ENCODE peak calls at places on chromosome 5, in nine cellular contexts. One of them, this sample, is unnamed.

GRCh38 chr5:4802044-4802443 is 338.1 kb upstream of the ADAMTS16 start:
- DNase-seq in heart left ventricle: no peak
- DNase-seq in lower lobe of right lung: no peak
- DNase-seq in prostate gland: no peak
- DNase-seq in PC-9: no peak
- DNase-seq in MM.1S: no peak
- DNase-seq in IMR-90: no peak
- DNase-seq in fibroblast of lung: peak
- DNase-seq in upper lobe of right lung: no peak
- DNase-seq in this sample: no peak

GRCh38 chr5:121525731-121526130 is 326.0 kb upstream of the FTMT start:
- DNase-seq in prostate gland: no peak
- DNase-seq in lower lobe of right lung: no peak
- DNase-seq in fibroblast of lung: no peak
- DNase-seq in heart left ventricle: no peak
- DNase-seq in upper lobe of right lung: no peak
- DNase-seq in MM.1S: no peak
- DNase-seq in PC-9: no peak
- DNase-seq in IMR-90: no peak
- DNase-seq in this sample: no peak

GRCh38 chr5:40578501-40579451 is 100.9 kb upstream of the PTGER4 start:
- DNase-seq in fibroblast of lung: peak
- DNase-seq in IMR-90: peak
- DNase-seq in upper lobe of right lung: no peak
- DNase-seq in prostate gland: no peak
- DNase-seq in PC-9: peak
- DNase-seq in heart left ventricle: peak
- DNase-seq in lower lobe of right lung: no peak
- DNase-seq in MM.1S: peak
- DNase-seq in this sample: no peak

GRCh38 chr5:155508673-155509072 is 495.1 kb downstream of the KIF4B start:
- DNase-seq in lower lobe of right lung: no peak
- DNase-seq in upper lobe of right lung: no peak
- DNase-seq in prostate gland: no peak
- DNase-seq in PC-9: no peak
- DNase-seq in IMR-90: no peak
- DNase-seq in MM.1S: no peak
- DNase-seq in fibroblast of lung: no peak
- DNase-seq in heart left ventricle: no peak
- DNase-seq in this sample: no peak

GRCh38 chr5:129496410-129496809 is 36.3 kb downstream of the ADAMTS19 start:
- DNase-seq in prostate gland: no peak
- DNase-seq in IMR-90: no peak
- DNase-seq in MM.1S: no peak
- DNase-seq in heart left ventricle: peak
- DNase-seq in lower lobe of right lung: no peak
- DNase-seq in upper lobe of right lung: no peak
- DNase-seq in PC-9: no peak
- DNase-seq in fibroblast of lung: no peak
- DNase-seq in this sample: no peak

GRCh38 chr5:13660072-13660471 is 284.4 kb downstream of the DNAH5 start:
- DNase-seq in upper lobe of right lung: no peak
- DNase-seq in MM.1S: no peak
- DNase-seq in prostate gland: no peak
- DNase-seq in PC-9: no peak
- DNase-seq in lower lobe of right lung: no peak
- DNase-seq in heart left ventricle: no peak
- DNase-seq in fibroblast of lung: peak
- DNase-seq in IMR-90: peak
- DNase-seq in this sample: no peak

GRCh38 chr5:39411051-39411450 is 13.7 kb downstream of the DAB2 start:
- DNase-seq in MM.1S: no peak
- DNase-seq in fibroblast of lung: peak
- DNase-seq in IMR-90: peak
- DNase-seq in heart left ventricle: no peak
- DNase-seq in lower lobe of right lung: no peak
- DNase-seq in upper lobe of right lung: no peak
- DNase-seq in prostate gland: no peak
- DNase-seq in PC-9: peak
- DNase-seq in this sample: no peak

GRCh38 chr5:125487231-125487630 is 740.8 kb upstream of the ZNF608 start:
- DNase-seq in fibroblast of lung: no peak
- DNase-seq in upper lobe of right lung: no peak
- DNase-seq in lower lobe of right lung: no peak
- DNase-seq in MM.1S: no peak
- DNase-seq in prostate gland: no peak
- DNase-seq in PC-9: no peak
- DNase-seq in IMR-90: peak
- DNase-seq in heart left ventricle: no peak
- DNase-seq in this sample: no peak

GRCh38 chr5:50867140-50867539 is 200.7 kb downstream of the PARP8 start:
- DNase-seq in lower lobe of right lung: no peak
- DNase-seq in IMR-90: no peak
- DNase-seq in upper lobe of right lung: no peak
- DNase-seq in heart left ventricle: no peak
- DNase-seq in PC-9: no peak
- DNase-seq in MM.1S: no peak
- DNase-seq in prostate gland: no peak
- DNase-seq in fibroblast of lung: no peak
- DNase-seq in this sample: no peak

GRCh38 chr5:39473156-39473779 is 48.5 kb upstream of the DAB2 start:
- DNase-seq in prostate gland: no peak
- DNase-seq in PC-9: no peak
- DNase-seq in lower lobe of right lung: no peak
- DNase-seq in MM.1S: no peak
- DNase-seq in upper lobe of right lung: no peak
- DNase-seq in IMR-90: peak
- DNase-seq in heart left ventricle: no peak
- DNase-seq in fibroblast of lung: peak
- DNase-seq in this sample: no peak

GRCh38 chr5:177472460-177473441 is 683 bp downstream of the DBN1 start:
- DNase-seq in lower lobe of right lung: no peak
- DNase-seq in heart left ventricle: no peak
- DNase-seq in PC-9: no peak
- DNase-seq in IMR-90: no peak
- DNase-seq in prostate gland: no peak
- DNase-seq in fibroblast of lung: peak
- DNase-seq in MM.1S: no peak
- DNase-seq in upper lobe of right lung: peak
- DNase-seq in this sample: no peak

GRCh38 chr5:141559481-141559880 is 59.3 kb downstream of the DIAPH1 start:
- DNase-seq in IMR-90: peak
- DNase-seq in fibroblast of lung: peak
- DNase-seq in heart left ventricle: peak
- DNase-seq in PC-9: no peak
- DNase-seq in MM.1S: no peak
- DNase-seq in prostate gland: peak
- DNase-seq in upper lobe of right lung: no peak
- DNase-seq in lower lobe of right lung: no peak
- DNase-seq in this sample: no peak

GRCh38 chr5:56075361-56075760 is 80.6 kb upstream of the IL6ST start:
- DNase-seq in MM.1S: no peak
- DNase-seq in prostate gland: no peak
- DNase-seq in fibroblast of lung: peak
- DNase-seq in lower lobe of right lung: no peak
- DNase-seq in PC-9: no peak
- DNase-seq in upper lobe of right lung: no peak
- DNase-seq in IMR-90: peak
- DNase-seq in heart left ventricle: peak
- DNase-seq in this sample: peak
- H3K4me3 ChIP-seq in MM.1S: no peak
- H3K4me3 ChIP-seq in prostate gland: no peak
- H3K4me3 ChIP-seq in fibroblast of lung: no peak
- H3K4me3 ChIP-seq in lower lobe of right lung: no peak
- H3K4me3 ChIP-seq in PC-9: no peak
- H3K4me3 ChIP-seq in upper lobe of right lung: no peak
- H3K4me3 ChIP-seq in IMR-90: no peak
- H3K4me3 ChIP-seq in heart left ventricle: no peak
- H3K4me3 ChIP-seq in this sample: no peak

GRCh38 chr5:318341-318897 is 3.1 kb upstream of the AHRR start:
- DNase-seq in heart left ventricle: no peak
- DNase-seq in IMR-90: peak
- DNase-seq in PC-9: peak
- DNase-seq in fibroblast of lung: peak
- DNase-seq in prostate gland: no peak
- DNase-seq in upper lobe of right lung: peak
- DNase-seq in MM.1S: no peak
- DNase-seq in lower lobe of right lung: no peak
- DNase-seq in this sample: no peak
- TF ChIP-seq CTCF in heart left ventricle: no peak
- TF ChIP-seq CTCF in IMR-90: no peak
- TF ChIP-seq CTCF in PC-9: peak
- TF ChIP-seq CTCF in fibroblast of lung: no peak
- TF ChIP-seq CTCF in prostate gland: no peak
- TF ChIP-seq CTCF in upper lobe of right lung: no peak
- TF ChIP-seq CTCF in MM.1S: no peak
- TF ChIP-seq CTCF in lower lobe of right lung: no peak
- TF ChIP-seq CTCF in this sample: no peak

GRCh38 chr5:118967059-118967508 is 21.3 kb downstream of the DTWD2 start:
- DNase-seq in fibroblast of lung: no peak
- DNase-seq in PC-9: no peak
- DNase-seq in prostate gland: no peak
- DNase-seq in lower lobe of right lung: no peak
- DNase-seq in MM.1S: no peak
- DNase-seq in upper lobe of right lung: no peak
- DNase-seq in heart left ventricle: no peak
- DNase-seq in IMR-90: no peak
- DNase-seq in this sample: no peak
- H3K27ac ChIP-seq in fibroblast of lung: no peak
- H3K27ac ChIP-seq in PC-9: no peak
- H3K27ac ChIP-seq in prostate gland: no peak
- H3K27ac ChIP-seq in lower lobe of right lung: no peak
- H3K27ac ChIP-seq in MM.1S: no peak
- H3K27ac ChIP-seq in upper lobe of right lung: no peak
- H3K27ac ChIP-seq in heart left ventricle: no peak
- H3K27ac ChIP-seq in IMR-90: no peak
- H3K27ac ChIP-seq in this sample: no peak

GRCh38 chr5:95808686-95809413 is 13.7 kb downstream of the GLRX start:
- DNase-seq in MM.1S: peak
- DNase-seq in fibroblast of lung: no peak
- DNase-seq in PC-9: no peak
- DNase-seq in upper lobe of right lung: no peak
- DNase-seq in prostate gland: no peak
- DNase-seq in heart left ventricle: peak
- DNase-seq in IMR-90: peak
- DNase-seq in lower lobe of right lung: peak
- DNase-seq in this sample: peak

GRCh38 chr5:95806687-95807086 is 15.8 kb downstream of the GLRX start:
- DNase-seq in heart left ventricle: no peak
- DNase-seq in upper lobe of right lung: no peak
- DNase-seq in prostate gland: no peak
- DNase-seq in lower lobe of right lung: no peak
- DNase-seq in fibroblast of lung: no peak
- DNase-seq in MM.1S: no peak
- DNase-seq in IMR-90: no peak
- DNase-seq in PC-9: no peak
- DNase-seq in this sample: peak

GRCh38 chr5:95809414-95809960 is 13.0 kb downstream of the GLRX start:
- DNase-seq in PC-9: no peak
- DNase-seq in MM.1S: no peak
- DNase-seq in fibroblast of lung: peak
- DNase-seq in upper lobe of right lung: no peak
- DNase-seq in IMR-90: peak
- DNase-seq in lower lobe of right lung: no peak
- DNase-seq in heart left ventricle: peak
- DNase-seq in prostate gland: no peak
- DNase-seq in this sample: peak

GRCh38 chr5:95810305-95811125 is 12.0 kb downstream of the GLRX start:
- DNase-seq in lower lobe of right lung: no peak
- DNase-seq in prostate gland: no peak
- DNase-seq in heart left ventricle: no peak
- DNase-seq in upper lobe of right lung: no peak
- DNase-seq in PC-9: no peak
- DNase-seq in MM.1S: no peak
- DNase-seq in fibroblast of lung: peak
- DNase-seq in IMR-90: peak
- DNase-seq in this sample: peak

DNA sequence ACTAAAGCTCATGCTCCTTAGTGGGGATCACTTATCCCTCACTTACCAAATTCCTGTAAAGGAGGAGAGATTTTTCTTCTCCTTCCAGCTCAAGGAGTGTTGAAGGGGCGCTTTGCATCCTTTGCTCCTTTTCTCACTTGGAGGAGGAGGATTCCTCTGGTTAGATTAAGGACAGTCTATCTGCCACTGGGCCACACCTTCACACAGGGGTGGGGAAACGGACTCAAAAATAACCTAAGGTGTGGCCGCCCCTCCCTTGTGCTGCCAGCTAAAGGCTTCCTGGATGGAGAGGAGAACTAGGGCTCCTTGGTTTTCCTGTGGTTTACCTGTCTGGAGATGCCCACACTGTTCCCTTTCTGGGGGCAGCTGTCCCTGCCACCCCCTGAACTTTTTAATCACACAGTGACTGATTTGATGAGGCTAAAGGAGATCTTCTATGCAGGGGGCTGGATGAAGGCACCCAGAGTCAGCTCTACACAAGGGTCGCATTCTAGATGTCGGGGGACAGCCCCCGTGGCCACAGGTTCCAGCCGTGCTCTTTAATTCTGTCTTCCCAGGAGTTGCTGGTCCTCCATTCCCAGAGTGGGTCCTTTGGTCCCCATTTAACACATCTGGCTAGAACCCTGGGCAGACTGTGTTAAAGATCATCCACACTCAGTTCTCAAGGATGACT is 14.4 kb downstream of the GLRX start:
- DNase-seq in heart left ventricle: no peak
- DNase-seq in lower lobe of right lung: no peak
- DNase-seq in fibroblast of lung: no peak
- DNase-seq in upper lobe of right lung: no peak
- DNase-seq in IMR-90: no peak
- DNase-seq in PC-9: no peak
- DNase-seq in prostate gland: no peak
- DNase-seq in MM.1S: no peak
- DNase-seq in this sample: peak
- H3K4me3 ChIP-seq in heart left ventricle: no peak
- H3K4me3 ChIP-seq in lower lobe of right lung: no peak
- H3K4me3 ChIP-seq in fibroblast of lung: no peak
- H3K4me3 ChIP-seq in upper lobe of right lung: no peak
- H3K4me3 ChIP-seq in IMR-90: no peak
- H3K4me3 ChIP-seq in PC-9: no peak
- H3K4me3 ChIP-seq in prostate gland: no peak
- H3K4me3 ChIP-seq in MM.1S: peak
- H3K4me3 ChIP-seq in this sample: peak